ENCODE peak calls at places on chromosomes 16 and 17, in five cellular contexts. One of them, this sample, is unnamed.

GRCh38 chr17:8072727-8073461 is 14.6 kb downstream of the ALOX12B start:
- DNase-seq in fibroblast of villous mesenchyme: no peak
- DNase-seq in NCI-H187: no peak
- DNase-seq in GM12878: no peak
- DNase-seq in stimulated activated CD8-positive, alpha-beta memory T cell treated with anti-CD3 and anti-CD28 coated beads, Interleukin-15, amount 100 ng/mL, for 4 hours: no peak
- DNase-seq in this sample: no peak

GRCh38 chr16:65229191-65229662 is 107.4 kb upstream of the CDH11 start:
- DNase-seq in stimulated activated CD8-positive, alpha-beta memory T cell treated with anti-CD3 and anti-CD28 coated beads, Interleukin-15, amount 100 ng/mL, for 4 hours: no peak
- DNase-seq in fibroblast of villous mesenchyme: peak; percentile 88
- DNase-seq in NCI-H187: no peak
- DNase-seq in GM12878: no peak
- DNase-seq in this sample: no peak

GRCh38 chr16:1779234-1779701 is 3.1 kb downstream of the SPSB3 start:
- DNase-seq in GM12878: no peak
- DNase-seq in fibroblast of villous mesenchyme: no peak
- DNase-seq in stimulated activated CD8-positive, alpha-beta memory T cell treated with anti-CD3 and anti-CD28 coated beads, Interleukin-15, amount 100 ng/mL, for 4 hours: no peak
- DNase-seq in NCI-H187: no peak
- DNase-seq in this sample: no peak

GRCh38 chr17:16937431-16937830 is 34.5 kb downstream of the TNFRSF13B start:
- DNase-seq in GM12878: no peak
- DNase-seq in fibroblast of villous mesenchyme: no peak
- DNase-seq in stimulated activated CD8-positive, alpha-beta memory T cell treated with anti-CD3 and anti-CD28 coated beads, Interleukin-15, amount 100 ng/mL, for 4 hours: no peak
- DNase-seq in NCI-H187: no peak
- DNase-seq in this sample: no peak

GRCh38 chr16:88505405-88506082 is 52.5 kb downstream of the ZFPM1 start:
- DNase-seq in GM12878: no peak
- DNase-seq in NCI-H187: peak; percentile 44
- DNase-seq in fibroblast of villous mesenchyme: peak; percentile 7
- DNase-seq in stimulated activated CD8-positive, alpha-beta memory T cell treated with anti-CD3 and anti-CD28 coated beads, Interleukin-15, amount 100 ng/mL, for 4 hours: peak; percentile 21
- DNase-seq in this sample: peak; percentile 80

GRCh38 chr17:9902116-9902515 is 3.0 kb downstream of the RCVRN start:
- DNase-seq in stimulated activated CD8-positive, alpha-beta memory T cell treated with anti-CD3 and anti-CD28 coated beads, Interleukin-15, amount 100 ng/mL, for 4 hours: no peak
- DNase-seq in GM12878: no peak
- DNase-seq in NCI-H187: no peak
- DNase-seq in fibroblast of villous mesenchyme: no peak
- DNase-seq in this sample: no peak

GRCh38 chr17:7445011-7445927 is at the start of gene CHRNB1:
- DNase-seq in stimulated activated CD8-positive, alpha-beta memory T cell treated with anti-CD3 and anti-CD28 coated beads, Interleukin-15, amount 100 ng/mL, for 4 hours: no peak
- DNase-seq in GM12878: no peak
- DNase-seq in fibroblast of villous mesenchyme: peak; percentile 42
- DNase-seq in NCI-H187: no peak
- DNase-seq in this sample: no peak

GRCh38 chr17:42016411-42016831 is 818 bp downstream of the DNAJC7 start:
- DNase-seq in GM12878: no peak
- DNase-seq in fibroblast of villous mesenchyme: peak; percentile 59
- DNase-seq in NCI-H187: no peak
- DNase-seq in stimulated activated CD8-positive, alpha-beta memory T cell treated with anti-CD3 and anti-CD28 coated beads, Interleukin-15, amount 100 ng/mL, for 4 hours: no peak
- DNase-seq in this sample: no peak

GRCh38 chr16:4123617-4124300 is 7.5 kb upstream of the ADCY9 start:
- DNase-seq in fibroblast of villous mesenchyme: peak; percentile 56
- DNase-seq in GM12878: no peak
- DNase-seq in stimulated activated CD8-positive, alpha-beta memory T cell treated with anti-CD3 and anti-CD28 coated beads, Interleukin-15, amount 100 ng/mL, for 4 hours: no peak
- DNase-seq in NCI-H187: no peak
- DNase-seq in this sample: no peak

GRCh38 chr16:3771513-3771912 is 54.2 kb upstream of the TRAP1 start:
- DNase-seq in NCI-H187: no peak
- DNase-seq in stimulated activated CD8-positive, alpha-beta memory T cell treated with anti-CD3 and anti-CD28 coated beads, Interleukin-15, amount 100 ng/mL, for 4 hours: no peak
- DNase-seq in GM12878: no peak
- DNase-seq in fibroblast of villous mesenchyme: no peak
- DNase-seq in this sample: no peak

GRCh38 chr17:19404264-19404663 is 6.8 kb upstream of the RNF112 start:
- DNase-seq in NCI-H187: no peak
- DNase-seq in GM12878: no peak
- DNase-seq in fibroblast of villous mesenchyme: no peak
- DNase-seq in stimulated activated CD8-positive, alpha-beta memory T cell treated with anti-CD3 and anti-CD28 coated beads, Interleukin-15, amount 100 ng/mL, for 4 hours: no peak
- DNase-seq in this sample: no peak

GRCh38 chr17:7258731-7259554 is 3.3 kb downstream of the CLDN7 start:
- DNase-seq in NCI-H187: no peak
- DNase-seq in fibroblast of villous mesenchyme: peak; percentile 84
- DNase-seq in GM12878: no peak
- DNase-seq in stimulated activated CD8-positive, alpha-beta memory T cell treated with anti-CD3 and anti-CD28 coated beads, Interleukin-15, amount 100 ng/mL, for 4 hours: no peak
- DNase-seq in this sample: no peak

GRCh38 chr17:48441231-48441711 is 11.3 kb upstream of the SKAP1 start:
- DNase-seq in GM12878: peak; percentile 96
- DNase-seq in fibroblast of villous mesenchyme: no peak
- DNase-seq in NCI-H187: no peak
- DNase-seq in stimulated activated CD8-positive, alpha-beta memory T cell treated with anti-CD3 and anti-CD28 coated beads, Interleukin-15, amount 100 ng/mL, for 4 hours: no peak
- DNase-seq in this sample: no peak

GRCh38 chr17:49547566-49547965 is 28.1 kb upstream of the NXPH3 start:
- DNase-seq in stimulated activated CD8-positive, alpha-beta memory T cell treated with anti-CD3 and anti-CD28 coated beads, Interleukin-15, amount 100 ng/mL, for 4 hours: no peak
- DNase-seq in GM12878: no peak
- DNase-seq in fibroblast of villous mesenchyme: no peak
- DNase-seq in NCI-H187: no peak
- DNase-seq in this sample: no peak

This sample was measured in NCI-H1436 treated with DMSO at 0.1 percent for 48 hours.